ENCODE peak calls at places on chromosomes 1 and 21, in five cellular contexts. M is GM12891, J is GM12878, U is H1, T is K562. P is an unnamed sample.

GRCh38 chr1:245493029-245493428 is 338.2 kb downstream of the KIF26B start:
- DNase-seq in M (no peak), J (no peak), U (no peak), T (peak; percentile 59), P (no peak)

GRCh38 chr21:44952116-44952928 is 12.5 kb downstream of the SLX9 start:
- DNase-seq in M (no peak), J (no peak), U (no peak), T (no peak), P (no peak)

GRCh38 chr1:51592711-51593110 is 24.2 kb upstream of the OSBPL9 start:
- DNase-seq in M (no peak), J (no peak), U (no peak), T (no peak), P (no peak)

GRCh38 chr1:153790282-153790995 is 15.2 kb downstream of the SLC27A3 start:
- DNase-seq in M (no peak), J (no peak), U (no peak), T (no peak), P (no peak)

GRCh38 chr1:35476099-35476674 is 81.0 kb downstream of the KIAA0319L start:
- DNase-seq in M (no peak), J (no peak), U (no peak), T (no peak), P (no peak)

GRCh38 chr21:44854664-44855446 is 18.6 kb downstream of the PTTG1IP start:
- DNase-seq in M (no peak), J (no peak), U (no peak), T (peak; percentile 87), P (no peak)

GRCh38 chr1:200036616-200037270 is 9.2 kb downstream of the NR5A2 start:
- DNase-seq in M (no peak), J (no peak), U (no peak), T (no peak), P (no peak)

GRCh38 chr1:6392081-6392879 is 1.3 kb downstream of the ACOT7 start:
- DNase-seq in M (no peak), J (no peak), U (no peak), T (no peak), P (no peak)

GRCh38 chr1:229341811-229342304 is 989 bp downstream of the CCSAP start:
- DNase-seq in M (no peak), J (no peak), U (no peak), T (peak; percentile 77), P (no peak)

GRCh38 chr1:41496080-41497055 is 11.9 kb upstream of the EDN2 start:
- DNase-seq in M (peak; percentile 64), J (no peak), U (peak; percentile 69), T (peak; percentile 90), P (no peak)

GRCh38 chr1:118325545-118326225 is 140.7 kb upstream of the SPAG17 start:
- DNase-seq in M (no peak), J (no peak), U (no peak), T (no peak), P (no peak)
- TF ChIP-seq TAF1 in M (no peak), J (no peak), U (no peak), T (no peak), P (no peak)

GRCh38 chr1:193183019-193183643 is 3.3 kb downstream of the B3GALT2 start:
- DNase-seq in M (no peak), J (no peak), U (no peak), T (peak; percentile 43), P (no peak)

GRCh38 chr1:193187114-193187513 is 701 bp upstream of the B3GALT2 start:
- DNase-seq in M (no peak), J (no peak), U (no peak), T (no peak), P (no peak)

GRCh38 chr1:193184776-193185175 is 1.6 kb downstream of the B3GALT2 start:
- DNase-seq in M (no peak), J (no peak), U (no peak), T (no peak), P (no peak)

GRCh38 chr1:193185206-193185605 is 1.2 kb downstream of the B3GALT2 start:
- DNase-seq in M (no peak), J (no peak), U (no peak), T (no peak), P (no peak)

GRCh38 chr1:193185861-193186714 is at the start of gene B3GALT2:
- DNase-seq in M (no peak), J (no peak), U (no peak), T (no peak), P (no peak)
- TF ChIP-seq POLR2AphosphoS5 in M (no peak), J (no peak), U (no peak), T (no peak), P (no peak)

GRCh38 chr1:206608108-206608698 is 4.1 kb downstream of the EIF2D start:
- DNase-seq in M (no peak), J (no peak), U (no peak), T (peak; percentile 67), P (no peak)

GRCh38 chr1:206606867-206607266 is 5.4 kb downstream of the EIF2D start:
- DNase-seq in M (no peak), J (no peak), U (no peak), T (peak; percentile 81), P (no peak)

GRCh38 chr1:206609229-206609991 is 2.9 kb downstream of the EIF2D start:
- DNase-seq in M (no peak), J (peak; percentile 71), U (no peak), T (no peak), P (no peak)

DNA sequence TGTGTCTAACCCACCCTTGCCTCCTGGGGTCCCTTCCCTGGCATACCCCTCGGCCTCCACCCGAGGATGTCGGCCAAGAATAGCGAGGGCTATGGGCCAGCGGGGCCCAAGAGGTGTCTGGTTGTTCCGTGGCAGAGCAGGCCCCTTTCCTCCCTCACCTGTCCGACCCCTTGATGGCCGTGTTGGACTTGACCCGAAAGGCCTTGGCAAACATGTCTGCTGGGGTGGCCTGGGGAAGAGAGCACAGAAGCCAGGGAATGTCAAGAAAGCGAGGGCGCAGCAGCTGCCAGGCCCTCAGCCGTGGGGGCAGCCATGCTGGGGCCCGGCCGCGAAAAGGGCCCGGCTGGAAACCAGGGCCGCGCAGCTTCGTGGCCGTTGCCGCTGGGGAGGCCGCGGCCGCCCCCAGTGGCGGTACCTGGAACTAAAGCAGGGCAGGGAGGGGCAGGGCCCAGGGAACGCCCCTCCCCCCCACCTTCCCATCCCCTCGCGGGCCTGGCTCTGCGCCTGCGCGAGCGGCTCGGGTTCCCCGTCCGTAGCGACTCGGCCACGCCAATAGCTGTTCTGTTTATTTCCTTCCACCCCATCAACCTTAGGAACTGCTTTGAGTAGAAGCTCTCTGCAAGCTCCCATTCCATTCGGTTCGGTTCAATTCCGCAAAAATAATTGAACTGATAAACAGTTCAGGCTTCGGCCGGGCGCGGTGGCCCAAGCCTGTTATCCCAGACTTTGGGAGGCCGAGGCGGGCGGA is at the start of gene EIF2D:
- DNase-seq in M (peak; percentile 98), J (peak; percentile 58), U (peak; percentile 86), T (peak; percentile 100), P (peak; percentile 99)
- TF ChIP-seq POLR2A in M (peak; percentile 96), J (peak; percentile 100), U (peak; percentile 92), T (peak; percentile 99), P (peak; percentile 98)

GRCh38 chr1:20499105-20499504 is 8.8 kb downstream of the MUL1 start:
- DNase-seq in M (no peak), J (no peak), U (no peak), T (no peak), P (no peak)
- TF ChIP-seq TAF1 in M (no peak), J (no peak), U (no peak), T (no peak), P (no peak)

GRCh38 chr1:234643111-234643849 is 33.3 kb upstream of the IRF2BP2 start:
- DNase-seq in M (no peak), J (no peak), U (no peak), T (no peak), P (no peak)
- TF ChIP-seq POLR2AphosphoS5 in M (no peak), J (no peak), U (no peak), T (no peak), P (no peak)

DNA sequence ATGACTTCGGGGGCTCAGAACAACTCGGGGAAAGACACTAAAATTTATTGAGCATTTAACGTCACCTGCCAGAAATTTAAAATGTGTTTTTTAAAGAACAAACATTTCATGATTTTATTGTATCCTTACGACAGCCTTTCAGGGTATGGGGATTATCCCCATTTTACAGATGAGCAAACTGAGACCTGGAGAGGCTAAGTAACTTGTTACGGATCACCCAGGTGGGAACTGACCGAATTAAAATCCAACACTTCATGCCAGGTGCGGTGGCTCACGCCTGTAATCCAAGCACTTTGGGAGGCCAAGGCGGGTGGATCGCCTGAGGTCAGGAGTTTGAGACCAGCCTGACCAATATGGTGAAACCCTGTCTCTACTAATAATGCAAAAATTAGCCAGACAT is 50.9 kb downstream of the DISC1 start:
- DNase-seq in M (no peak), J (no peak), U (no peak), T (no peak), P (no peak)
- TF ChIP-seq POLR2A in M (no peak), J (no peak), U (no peak), T (no peak), P (no peak)

P was measured in GM12892.